ENCODE peak calls at places on chromosomes 1 and 21, in five cellular contexts. W, O, Z, I and T are unnamed samples.
A peak's percentile ranks its signal among the peaks of the same experiment; 100 is the strongest.

GRCh38 chr1:179824265-179824664 is 53.3 kb downstream of the TOR1AIP2 start:
- DNase-seq in O (no peak), Z (no peak), W (no peak), I (no peak), T (no peak)

GRCh38 chr21:45471229-45472052 is 66.5 kb downstream of the COL18A1 start:
- DNase-seq in O (peak; percentile 57), Z (peak; percentile 88), W (no peak), I (no peak), T (no peak)

GRCh38 chr1:909861-910310 is 13.8 kb upstream of the SAMD11 start:
- DNase-seq in I (no peak), O (no peak), W (peak; percentile 1), Z (no peak), T (no peak)

GRCh38 chr21:33127154-33127893 is 57.4 kb downstream of the OLIG1 start:
- DNase-seq in O (peak; percentile 84), W (peak; percentile 91), Z (peak; percentile 44), I (peak; percentile 64), T (peak; percentile 89)

GRCh38 chr1:171727778-171728177 is 14.1 kb downstream of the VAMP4 start:
- DNase-seq in Z (no peak), W (no peak), I (no peak), O (no peak), T (no peak)

GRCh38 chr1:36515315-36516138 is 32.8 kb upstream of the CSF3R start:
- DNase-seq in Z (no peak), W (no peak), O (no peak), I (no peak), T (no peak)

GRCh38 chr1:155175281-155175926 is 1.8 kb downstream of the TRIM46 start:
- DNase-seq in Z (no peak), O (no peak), W (no peak), I (no peak), T (no peak)

GRCh38 chr1:101520302-101520701 is 283.5 kb downstream of the S1PR1 start:
- DNase-seq in Z (peak; percentile 42), O (no peak), I (no peak), W (peak; percentile 77), T (peak; percentile 33)

GRCh38 chr1:27325286-27325685 is 3.3 kb downstream of the TMEM222 start:
- DNase-seq in O (no peak), W (no peak), I (no peak), Z (no peak), T (no peak)

GRCh38 chr1:155158991-155159390 is 14.1 kb downstream of the KRTCAP2 start:
- DNase-seq in W (no peak), O (no peak), Z (no peak), I (no peak), T (no peak)

GRCh38 chr1:228541725-228542124 is 54.5 kb downstream of the RNF187 start:
- DNase-seq in O (no peak), W (no peak), Z (no peak), I (no peak), T (no peak)

GRCh38 chr1:155017946-155018316 is 15.3 kb downstream of the ZBTB7B start:
- DNase-seq in I (no peak), O (no peak), Z (no peak), W (no peak), T (no peak)

GRCh38 chr1:37403166-37403565 is 71.2 kb upstream of the ZC3H12A start:
- DNase-seq in W (no peak), O (no peak), I (no peak), Z (no peak), T (no peak)

GRCh38 chr1:231106347-231106746 is 55.5 kb upstream of the TRIM67 start:
- DNase-seq in O (no peak), Z (no peak), I (no peak), W (no peak), T (no peak)

GRCh38 chr1:67616394-67616985 is 68.5 kb upstream of the GADD45A start:
- DNase-seq in Z (no peak), W (no peak), O (no peak), I (no peak), T (no peak)

GRCh38 chr1:181081399-181081798 is 7.1 kb upstream of the IER5 start:
- DNase-seq in Z (no peak), W (no peak), O (no peak), I (no peak), T (no peak)

GRCh38 chr21:36882776-36883175 is 83.7 kb downstream of the HLCS start:
- DNase-seq in O (no peak), Z (no peak), W (no peak), I (no peak), T (no peak)

GRCh38 chr1:35449334-35450008 is 107.7 kb downstream of the KIAA0319L start:
- DNase-seq in O (no peak), W (no peak), Z (peak; percentile 96), I (no peak), T (no peak)

DNA sequence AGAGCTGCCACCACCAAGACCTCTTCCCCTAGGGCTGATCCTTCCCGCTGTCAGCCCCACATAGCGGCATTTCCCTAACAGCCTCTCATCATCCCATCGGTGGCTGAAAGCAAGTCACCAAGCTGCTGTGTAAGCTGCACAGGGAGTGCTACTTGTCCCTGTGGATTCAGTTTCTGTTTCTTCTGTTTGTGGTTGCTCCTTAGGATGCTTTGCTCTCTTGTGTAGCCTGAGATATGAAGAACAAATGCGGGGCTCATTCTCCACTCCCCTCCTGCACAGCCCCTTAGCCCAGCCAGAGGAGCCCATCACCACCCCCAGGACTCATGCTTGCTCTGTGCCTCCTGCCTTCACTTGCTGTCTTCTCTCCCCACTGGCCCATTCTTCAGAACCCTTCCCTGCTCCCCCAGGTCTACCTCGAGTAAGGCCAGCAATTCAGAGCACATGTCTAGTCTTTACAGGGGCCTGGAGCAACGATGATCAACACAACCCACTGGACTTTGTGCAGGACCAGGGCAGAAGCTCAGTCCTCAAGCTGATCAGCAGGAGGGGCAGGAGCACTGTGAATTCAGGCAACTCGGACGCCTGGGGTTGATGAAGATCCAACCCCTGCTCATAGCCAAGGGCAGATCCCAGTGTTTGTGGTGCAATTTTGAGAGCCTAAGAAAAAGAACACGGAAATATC is 82.6 kb upstream of the GALNT2 start:
- DNase-seq in W (no peak), O (no peak), I (no peak), Z (no peak), T (no peak)
- TF ChIP-seq CTCF in W (no peak), O (no peak), I (no peak), Z (no peak), T (no peak)

GRCh38 chr21:15441060-15441493 is 288.7 kb upstream of the USP25 start:
- DNase-seq in O (no peak), W (peak; percentile 84), Z (no peak), I (no peak), T (peak; percentile 47)
- TF ChIP-seq CTCF in O (no peak), W (no peak), Z (no peak), I (no peak), T (no peak)

DNA sequence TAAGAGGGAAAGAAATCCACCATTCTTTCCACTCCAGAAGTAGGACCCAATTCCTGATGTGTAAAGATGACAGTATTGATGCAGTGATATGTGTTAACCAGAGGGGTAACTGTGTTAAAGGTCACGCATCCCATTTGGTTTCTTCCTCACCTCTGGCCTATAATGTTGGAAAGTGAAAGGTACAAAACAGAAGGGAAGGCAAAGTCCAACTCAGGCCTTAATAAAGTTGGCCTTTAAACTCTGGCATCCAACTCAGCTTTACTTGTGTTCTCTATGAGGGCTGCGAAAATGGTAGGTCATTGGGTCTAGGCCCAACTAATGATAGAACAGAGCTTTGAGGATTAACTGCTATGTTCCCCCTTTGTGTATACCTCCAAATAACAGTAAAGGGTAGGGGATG is 17.9 kb downstream of the CYP2J2 start:
- DNase-seq in W (no peak), I (no peak), O (no peak), Z (no peak), T (no peak)
- TF ChIP-seq CTCF in W (no peak), I (no peak), O (no peak), Z (no peak), T (no peak)

DNA sequence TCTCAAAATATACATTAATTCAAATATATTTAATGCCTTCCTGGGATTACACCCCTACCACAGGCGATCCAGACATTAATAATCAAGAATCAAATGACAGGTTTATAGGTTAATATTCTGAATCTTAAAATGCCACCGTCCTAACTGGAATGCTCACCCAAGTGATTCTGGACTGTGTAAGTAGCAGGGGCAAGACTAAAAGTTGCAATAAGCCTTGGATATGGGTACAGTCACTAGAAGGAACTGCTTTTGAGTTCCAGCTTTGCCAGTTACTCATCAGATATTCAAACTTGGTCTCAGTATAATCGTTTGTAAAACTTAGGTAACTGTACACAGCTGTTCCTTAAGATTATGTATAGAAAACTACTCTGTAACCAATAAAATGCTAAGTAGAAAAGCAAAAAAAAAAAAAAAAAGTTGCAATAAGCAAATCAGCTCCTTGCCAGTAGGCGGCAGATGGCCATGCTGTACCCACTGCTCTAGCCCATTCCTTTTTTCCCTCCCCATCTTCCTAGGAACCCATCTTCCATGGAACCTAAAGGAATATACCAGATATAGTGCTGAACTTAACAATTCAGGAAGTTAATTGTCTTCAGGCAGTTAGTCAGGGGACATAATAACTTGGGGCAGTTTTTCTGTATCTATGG is 10.5 kb downstream of the RO60 start:
- DNase-seq in W (peak; percentile 44), I (no peak), O (no peak), Z (no peak), T (no peak)
- TF ChIP-seq CTCF in W (peak; percentile 61), I (no peak), O (no peak), Z (peak; percentile 37), T (peak; percentile 56)

DNA sequence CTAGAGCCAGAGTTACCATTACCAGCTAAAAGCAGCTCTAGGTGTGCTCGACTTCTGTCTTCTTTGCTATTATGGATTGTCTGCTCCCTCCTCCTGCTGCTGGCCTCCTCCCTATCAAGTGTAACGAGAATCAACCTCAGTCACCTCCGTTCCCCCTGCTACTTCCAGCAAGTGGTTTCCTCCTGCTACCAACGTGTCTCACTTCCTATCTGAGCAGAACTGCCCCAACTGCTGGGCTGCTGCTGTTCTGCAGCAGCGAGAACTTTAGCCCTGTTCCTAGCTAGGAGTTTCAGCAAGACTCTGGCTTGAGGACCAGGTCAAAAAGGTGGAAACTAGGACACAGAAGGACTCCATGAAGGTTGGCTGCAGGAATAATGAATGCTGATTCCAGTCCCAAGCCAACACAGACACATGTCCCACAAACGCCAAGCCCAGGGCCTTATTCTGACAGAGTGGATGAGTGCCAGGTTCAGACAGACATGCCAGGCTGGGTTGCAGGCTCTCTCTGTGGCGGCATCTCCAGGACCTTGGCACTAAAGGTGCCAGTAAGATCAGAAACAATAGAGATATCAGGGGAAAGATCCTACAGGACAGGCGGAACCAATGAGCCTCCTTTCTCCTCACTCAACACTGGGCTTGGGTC is 46.9 kb downstream of the CD34 start:
- DNase-seq in W (no peak), Z (no peak), O (no peak), I (peak; percentile 49), T (no peak)
- TF ChIP-seq CTCF in W (no peak), Z (no peak), O (no peak), I (no peak), T (no peak)

GRCh38 chr21:30444204-30444603 is 4.1 kb downstream of the KRTAP15-1 start:
- DNase-seq in Z (no peak), O (no peak), I (no peak), W (peak; percentile 18), T (no peak)
- TF ChIP-seq CTCF in Z (no peak), O (no peak), I (no peak), W (no peak), T (no peak)